ENCODE peak calls at places on chromosomes 11 and 22, in nine cellular contexts. A is HCT116, M is PC-9, O is PC-3, S is keratinocyte, N is hepatocyte, F is OCI-LY7, L is mammary epithelial cell, D is A549. T is an unnamed sample.

GRCh38 chr11:101091781-101092180 is 37.8 kb downstream of the PGR start:
- DNase-seq in F (no peak), D (no peak), A (no peak), N (no peak), O (peak), M (no peak), S (no peak), L (peak), T (no peak)

GRCh38 chr11:20315800-20316199 is 47.7 kb upstream of the HTATIP2 start:
- DNase-seq in F (no peak), A (no peak), D (no peak), M (no peak), O (no peak), L (no peak), N (no peak), S (no peak), T (no peak)

GRCh38 chr11:76863196-76863777 is 2.6 kb downstream of the ACER3 start:
- DNase-seq in O (no peak), S (no peak), M (no peak), N (no peak), F (no peak), L (no peak), A (no peak), D (no peak), T (no peak)

GRCh38 chr22:40487663-40488249 is 117.4 kb downstream of the SGSM3 start:
- DNase-seq in N (peak), S (no peak), L (no peak), M (peak), O (peak), F (peak), A (no peak), D (peak), T (no peak)

GRCh38 chr11:46330154-46330886 is 16.9 kb upstream of the DGKZ start:
- DNase-seq in D (no peak), S (no peak), N (no peak), A (no peak), L (no peak), O (no peak), M (no peak), F (no peak), T (no peak)

GRCh38 chr11:14593671-14594070 is 49.9 kb upstream of the PDE3B start:
- DNase-seq in O (no peak), S (no peak), N (no peak), D (no peak), A (no peak), F (no peak), M (no peak), L (peak), T (no peak)

GRCh38 chr11:35335226-35335625 is 84.1 kb downstream of the SLC1A2 start:
- DNase-seq in L (no peak), N (no peak), S (no peak), D (no peak), F (no peak), O (no peak), A (no peak), M (no peak), T (no peak)

GRCh38 chr11:76592025-76592914 is 78.3 kb downstream of the LRRC32 start:
- DNase-seq in N (peak), F (no peak), S (no peak), D (no peak), O (no peak), L (no peak), M (no peak), A (no peak), T (no peak)

GRCh38 chr11:66242085-66242765 is 26.2 kb upstream of the RAB1B start:
- DNase-seq in A (no peak), L (no peak), O (no peak), S (no peak), M (no peak), D (no peak), F (no peak), N (no peak), T (no peak)

GRCh38 chr11:98600103-98600502 is 420.6 kb upstream of the CNTN5 start:
- DNase-seq in M (no peak), F (no peak), O (no peak), L (no peak), A (no peak), S (no peak), N (no peak), D (no peak), T (no peak)

GRCh38 chr11:111718436-111719325 is 47.5 kb downstream of the PPP2R1B start:
- DNase-seq in D (no peak), O (peak), N (peak), L (peak), S (no peak), F (no peak), M (peak), A (no peak), T (peak)

GRCh38 chr11:17845431-17845881 is 110.9 kb downstream of the KCNC1 start:
- DNase-seq in D (no peak), O (peak), A (no peak), F (no peak), L (peak), M (peak), N (no peak), S (no peak), T (peak)

GRCh38 chr11:129115652-129116585 is 76.2 kb downstream of the ARHGAP32 start:
- DNase-seq in L (peak), F (no peak), S (no peak), O (peak), N (peak), M (peak), D (no peak), A (peak), T (peak)

GRCh38 chr11:28756977-28757376 is 648.8 kb downstream of the METTL15 start:
- DNase-seq in F (no peak), L (peak), S (no peak), N (no peak), D (no peak), A (no peak), O (peak), M (peak), T (peak)

GRCh38 chr11:104572279-104572678 is 326.0 kb downstream of the CASP12 start:
- DNase-seq in F (no peak), A (no peak), D (no peak), S (no peak), M (no peak), L (peak), O (peak), N (no peak), T (peak)

GRCh38 chr22:36136475-36136874 is 24.1 kb downstream of the APOL3 start:
- DNase-seq in S (no peak), L (no peak), M (no peak), F (no peak), O (peak), A (no peak), N (no peak), D (no peak), T (no peak)

GRCh38 chr11:117606211-117606610 is 190.8 kb downstream of the DSCAML1 start:
- DNase-seq in N (no peak), L (no peak), M (no peak), A (no peak), O (no peak), F (no peak), S (no peak), D (no peak), T (no peak)

GRCh38 chr11:133834399-133835257 is 10.7 kb downstream of the SPATA19 start:
- DNase-seq in F (no peak), N (no peak), D (no peak), S (no peak), A (no peak), L (no peak), O (no peak), M (no peak), T (no peak)

GRCh38 chr11:65060913-65061408 is 2.6 kb upstream of the NAALADL1 start:
- DNase-seq in O (no peak), L (peak), S (no peak), A (no peak), F (no peak), D (no peak), M (no peak), N (no peak), T (no peak)

GRCh38 chr11:61814242-61814957 is 2.4 kb downstream of the FADS1 start:
- DNase-seq in S (no peak), D (no peak), F (no peak), M (peak), N (peak), A (peak), O (peak), L (peak), T (peak)

GRCh38 chr22:46072981-46073682 is 77.2 kb upstream of the PPARA start:
- DNase-seq in N (no peak), D (no peak), S (no peak), A (no peak), O (no peak), F (no peak), L (no peak), M (no peak), T (no peak)

GRCh38 chr11:40255457-40255856 is 1204.0 kb downstream of the LRRC4C start:
- DNase-seq in L (no peak), N (no peak), F (no peak), D (no peak), M (no peak), O (no peak), A (no peak), S (no peak), T (no peak)

DNA sequence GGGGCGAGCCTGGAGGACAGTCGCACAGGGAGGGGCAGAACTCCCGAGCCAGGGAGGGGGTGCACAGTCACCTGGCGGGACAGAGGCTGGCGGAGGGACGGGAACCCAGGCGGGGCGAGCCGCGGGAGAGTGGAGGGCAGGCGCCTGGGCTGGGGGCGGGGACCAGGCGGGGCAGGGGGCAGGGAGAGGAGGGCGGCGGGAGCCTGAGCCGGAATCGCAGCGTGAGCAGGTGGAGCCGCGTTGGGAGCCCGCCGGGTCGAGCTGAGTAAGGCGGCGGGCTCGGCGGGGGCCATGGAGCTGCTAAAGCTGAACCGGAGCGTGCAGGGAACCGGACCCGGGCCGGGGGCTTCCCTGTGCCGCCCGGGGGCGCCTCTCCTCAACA is at the start of gene CCKBR:
- DNase-seq in F (no peak), D (no peak), L (no peak), M (no peak), A (no peak), N (peak), S (no peak), O (no peak), T (no peak)
- H3K4me3 ChIP-seq in F (no peak), D (peak), L (no peak), M (no peak), A (no peak), N (peak), S (no peak), O (no peak), T (no peak)

DNA sequence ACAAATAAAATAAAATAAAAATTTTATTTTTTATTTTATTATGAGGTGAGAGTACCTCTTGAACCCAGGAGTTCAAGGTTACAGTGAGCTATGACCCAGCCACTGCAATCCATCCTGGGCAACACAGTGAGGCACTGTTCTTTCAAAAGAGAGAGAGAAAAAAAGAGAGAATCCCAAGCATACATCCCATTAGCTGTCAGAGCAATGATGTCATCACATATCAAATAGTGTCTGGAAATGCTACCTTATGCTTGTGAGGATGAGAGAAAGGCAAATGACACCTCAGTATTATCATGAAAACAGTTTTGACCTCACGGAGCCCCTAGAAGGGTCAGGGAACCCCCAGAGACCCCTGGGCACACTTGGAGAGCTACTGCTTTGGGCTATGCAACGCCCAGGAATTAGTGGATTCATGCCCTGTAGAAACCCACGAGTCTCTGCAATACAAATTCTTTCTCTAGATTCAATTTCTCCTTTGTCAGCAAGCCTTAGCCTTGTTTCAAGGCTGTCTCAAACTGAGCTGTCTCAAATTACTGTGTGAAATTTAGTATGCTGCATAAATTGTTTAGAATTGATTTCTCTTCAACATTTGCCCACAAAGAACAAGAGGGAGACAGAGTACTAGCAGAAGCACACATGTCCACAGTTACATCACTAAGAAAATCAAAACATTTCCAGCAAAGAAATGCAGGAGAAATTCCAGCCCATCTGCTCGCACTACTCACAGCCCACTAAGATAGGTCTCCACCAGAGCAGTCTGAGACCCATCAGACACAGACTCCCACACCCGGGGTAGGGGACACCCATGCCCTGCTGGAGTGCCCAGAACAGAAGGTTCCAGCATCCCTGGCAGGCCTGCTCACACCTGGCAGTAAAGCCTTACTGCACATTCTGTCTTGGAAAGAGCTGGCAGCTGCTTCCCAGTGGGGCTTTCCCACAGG is 18.1 kb downstream of the DGCR2 start:
- DNase-seq in S (no peak), N (no peak), L (no peak), A (no peak), O (no peak), F (no peak), M (no peak), D (no peak), T (no peak)
- H3K4me2 ChIP-seq in S (no peak), N (peak), L (no peak), A (no peak), O (no peak), F (no peak), M (no peak), D (no peak), T (no peak)

DNA sequence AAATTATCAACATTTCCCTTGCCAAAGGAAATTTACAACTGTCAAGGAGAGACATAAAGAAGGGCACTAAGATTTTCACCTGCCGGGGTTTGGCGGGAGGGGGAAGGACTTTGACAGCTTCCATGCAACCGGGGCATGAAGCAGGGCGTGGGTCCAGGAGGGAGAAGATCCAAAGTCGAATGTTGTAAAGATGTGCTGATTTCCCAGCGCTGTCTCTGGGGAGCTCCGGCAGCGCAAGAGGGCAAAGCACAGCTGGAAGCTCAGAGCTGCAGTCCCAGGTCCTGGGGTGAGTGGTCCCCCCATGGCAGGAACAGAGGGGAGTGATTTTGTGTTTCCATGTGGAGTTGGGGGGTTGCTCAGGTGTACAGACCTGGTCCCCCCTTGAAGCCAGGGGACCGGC is at the start of gene MS4A10:
- DNase-seq in O (no peak), A (no peak), N (peak), D (no peak), M (no peak), F (no peak), S (no peak), L (no peak), T (no peak)
- H3K4me3 ChIP-seq in O (no peak), A (no peak), N (no peak), D (no peak), M (no peak), F (no peak), S (no peak), L (no peak), T (no peak)

GRCh38 chr22:31882971-31883370 is 61.4 kb upstream of the YWHAH start:
- DNase-seq in O (no peak), M (no peak), D (no peak), F (no peak), A (no peak), S (no peak), N (no peak), L (no peak), T (no peak)
- H3K4me2 ChIP-seq in O (no peak), M (no peak), D (no peak), F (no peak), A (no peak), S (no peak), N (no peak), L (no peak), T (no peak)

DNA sequence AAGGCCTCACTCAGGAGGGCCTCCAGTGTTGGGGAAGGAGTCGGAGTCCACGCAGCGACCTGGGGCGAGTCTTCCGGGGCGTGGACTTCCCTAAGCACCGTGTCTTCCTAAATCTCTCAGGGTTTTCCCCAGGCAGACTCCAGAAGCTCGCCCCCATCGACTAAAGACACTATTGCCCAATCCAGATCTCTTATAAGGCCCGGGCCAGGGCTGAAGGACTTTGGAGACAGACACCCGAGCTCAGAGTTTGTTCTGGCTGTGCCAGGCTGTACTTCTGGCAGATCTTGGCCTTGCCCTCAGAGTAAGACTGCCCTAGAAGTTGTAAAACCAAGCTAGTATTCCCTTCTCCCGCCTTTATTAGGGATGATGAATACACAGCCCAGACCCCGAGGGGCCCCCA is 191.4 kb downstream of the BUD13 start:
- DNase-seq in F (no peak), O (no peak), N (no peak), A (no peak), S (no peak), L (no peak), M (no peak), D (no peak), T (no peak)
- H3K4me3 ChIP-seq in F (no peak), O (no peak), N (no peak), A (no peak), S (no peak), L (no peak), M (no peak), D (no peak), T (no peak)

GRCh38 chr11:16276251-16276650 is 80.1 kb downstream of the SOX6 start:
- DNase-seq in D (no peak), S (no peak), O (no peak), A (no peak), M (no peak), L (no peak), F (no peak), N (no peak), T (no peak)

GRCh38 chr11:16279524-16279923 is 76.8 kb downstream of the SOX6 start:
- DNase-seq in O (no peak), D (no peak), L (no peak), F (no peak), N (no peak), S (no peak), A (no peak), M (no peak), T (no peak)

GRCh38 chr11:16278273-16278672 is 78.1 kb downstream of the SOX6 start:
- DNase-seq in A (no peak), M (no peak), F (no peak), S (no peak), O (no peak), L (peak), N (no peak), D (no peak), T (no peak)

GRCh38 chr11:16278986-16279385 is 77.4 kb downstream of the SOX6 start:
- DNase-seq in L (peak), O (no peak), N (no peak), F (no peak), S (no peak), D (no peak), A (no peak), M (no peak), T (no peak)

GRCh38 chr11:16280256-16280682 is 76.1 kb downstream of the SOX6 start:
- DNase-seq in A (no peak), L (peak), O (peak), S (peak), N (peak), M (no peak), F (no peak), D (no peak), T (peak)
- H3K4me2 ChIP-seq in A (no peak), L (peak), O (no peak), S (peak), N (no peak), M (no peak), F (no peak), D (peak), T (no peak)

DNA sequence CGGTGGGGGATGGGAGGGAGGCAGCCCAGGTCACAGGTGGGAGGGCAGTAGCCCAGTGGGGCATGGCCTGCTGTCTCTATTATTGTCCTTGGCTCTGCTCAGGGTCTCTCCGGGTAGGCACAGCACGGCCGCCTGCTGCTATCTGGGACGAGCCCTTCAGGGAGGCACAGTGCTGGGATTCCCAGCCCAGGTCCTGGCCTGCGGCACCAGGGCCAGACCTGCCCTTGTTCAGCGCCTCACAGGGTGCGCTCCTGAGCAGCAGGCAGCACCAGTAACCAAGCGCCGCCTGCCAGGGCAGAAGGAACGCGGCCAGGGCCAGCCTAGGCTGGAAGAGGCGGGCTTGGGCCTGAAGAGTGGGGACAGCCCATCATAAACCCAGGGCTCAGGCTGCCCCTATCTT is 151.0 kb downstream of the MPPED1 start:
- DNase-seq in F (no peak), D (no peak), O (no peak), M (no peak), N (no peak), L (no peak), S (no peak), A (no peak), T (no peak)
- H3K4me3 ChIP-seq in F (no peak), D (no peak), O (no peak), M (no peak), N (no peak), L (no peak), S (no peak), A (no peak), T (no peak)

DNA sequence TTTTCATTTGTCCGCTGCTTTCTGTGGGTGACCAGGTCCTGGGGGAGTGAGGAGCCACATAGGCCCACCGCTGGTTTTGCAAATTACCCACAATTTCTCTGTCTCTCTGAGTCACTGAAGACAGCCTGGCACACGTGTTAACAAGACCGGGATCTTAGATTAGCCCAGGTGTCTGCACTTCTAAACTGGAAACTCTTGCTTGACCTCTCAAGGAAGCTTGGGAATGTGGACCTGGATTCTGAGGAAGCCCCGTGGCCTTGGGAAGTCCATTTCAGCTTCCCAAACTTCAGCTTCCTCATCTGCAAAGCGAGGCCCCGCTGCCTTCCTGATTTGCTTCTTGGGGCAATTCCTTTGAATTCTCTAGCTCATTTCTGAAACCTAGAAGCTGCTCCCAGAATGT is 119.9 kb downstream of the KIAA1671 start:
- DNase-seq in N (no peak), L (no peak), O (no peak), M (no peak), A (no peak), S (no peak), D (no peak), F (no peak), T (no peak)
- H3K4me2 ChIP-seq in N (no peak), L (no peak), O (no peak), M (no peak), A (no peak), S (no peak), D (no peak), F (no peak), T (no peak)